ENCODE peak calls at places on chromosomes 5 and 9, in nine cellular contexts. P is neuronal stem cell; M is RWPE2; A is left ventricle myocardium inferior; C is SK-N-SH; R is CD8-positive, alpha-beta T cell; H is fibroblast of lung; F is stomach; Q is GM23248. D is an unnamed sample. For H3K4me1 and H3K27me3, the result is how much of the 10 kb centered on the place peaks cover.

GRCh38 chr5:121175986-121176385 is 675.7 kb upstream of the FTMT start:
- DNase-seq in F (no peak), P (no peak), Q (no peak), H (no peak), R (no peak), M (no peak), A (no peak), C (no peak), D (no peak)

GRCh38 chr9:26043431-26043830 is 365.2 kb upstream of the TUSC1 start:
- DNase-seq in R (no peak), M (no peak), F (no peak), C (no peak), H (no peak), Q (no peak), A (no peak), P (no peak), D (no peak)

GRCh38 chr9:123111427-123111826 is 78.0 kb downstream of the GPR21 start:
- DNase-seq in P (no peak), H (no peak), R (no peak), M (no peak), Q (no peak), C (no peak), F (peak), A (no peak), D (no peak)

GRCh38 chr9:121819511-121820231 is 168.2 kb downstream of the DAB2IP start:
- DNase-seq in M (no peak), R (no peak), C (peak), Q (peak), A (no peak), F (no peak), H (peak), P (peak), D (peak)

GRCh38 chr9:133735894-133736293 is 2.3 kb downstream of the SARDH start:
- DNase-seq in R (no peak), C (no peak), F (peak), A (no peak), H (no peak), P (no peak), Q (no peak), M (no peak), D (no peak)

GRCh38 chr5:178483620-178484019 is 106.6 kb downstream of the COL23A1 start:
- DNase-seq in M (no peak), R (peak), H (no peak), P (no peak), Q (no peak), F (peak), A (peak), C (no peak), D (no peak)

GRCh38 chr5:41094871-41095270 is 23.7 kb upstream of the MROH2B start:
- DNase-seq in A (no peak), H (peak), F (no peak), M (no peak), C (no peak), P (no peak), Q (no peak), R (no peak), D (no peak)

GRCh38 chr5:64166201-64166959 is 737 bp downstream of the RNF180 start:
- DNase-seq in A (no peak), P (peak), H (peak), C (no peak), R (no peak), F (no peak), M (no peak), Q (no peak), D (no peak)

GRCh38 chr9:26744362-26744965 is 148.1 kb downstream of the CAAP1 start:
- DNase-seq in F (no peak), H (peak), M (no peak), C (no peak), R (no peak), P (no peak), Q (peak), A (no peak), D (no peak)

GRCh38 chr5:140563554-140563953 is 844 bp downstream of the APBB3 start:
- DNase-seq in H (peak), R (no peak), Q (no peak), P (no peak), C (peak), F (no peak), M (no peak), A (no peak), D (no peak)

GRCh38 chr9:113594484-113595299 is 131.2 kb downstream of the RGS3 start:
- DNase-seq in R (no peak), H (no peak), Q (peak), M (no peak), A (no peak), C (peak), P (no peak), F (peak), D (no peak)

GRCh38 chr9:97406620-97407177 is 5.2 kb upstream of the TDRD7 start:
- DNase-seq in Q (no peak), F (no peak), P (peak), R (no peak), C (no peak), H (no peak), M (no peak), A (no peak), D (no peak)

GRCh38 chr5:134554319-134555222 is 29.1 kb downstream of the JADE2 start:
- DNase-seq in Q (peak), C (peak), P (no peak), H (peak), A (peak), R (peak), F (peak), M (no peak), D (peak)

GRCh38 chr5:91183743-91184142 is 199.4 kb downstream of the ARRDC3 start:
- DNase-seq in H (no peak), C (no peak), F (peak), M (no peak), R (no peak), P (no peak), Q (no peak), A (peak), D (no peak)

GRCh38 chr9:114216081-114216480 is 60.7 kb downstream of the COL27A1 start:
- DNase-seq in H (peak), Q (no peak), P (no peak), C (peak), F (peak), M (no peak), A (peak), R (no peak), D (peak)

GRCh38 chr5:448061-448765 is 5.2 kb downstream of the EXOC3 start:
- DNase-seq in R (no peak), H (no peak), C (no peak), P (no peak), F (peak), M (no peak), A (peak), Q (no peak), D (no peak)

GRCh38 chr5:73112359-73112758 is 8.0 kb upstream of the TMEM171 start:
- DNase-seq in A (no peak), H (no peak), P (no peak), M (no peak), C (no peak), R (no peak), F (no peak), Q (no peak), D (no peak)

GRCh38 chr5:8270246-8270645 is 401.3 kb downstream of the MTRR start:
- DNase-seq in C (no peak), P (no peak), A (no peak), F (no peak), R (no peak), H (no peak), Q (peak), M (no peak), D (no peak)

GRCh38 chr5:307306-307705 is 14.2 kb upstream of the AHRR start:
- DNase-seq in M (peak), R (no peak), Q (no peak), C (no peak), A (no peak), H (no peak), F (peak), P (no peak), D (no peak)

GRCh38 chr5:23977996-23978395 is 470.6 kb downstream of the PRDM9 start:
- DNase-seq in R (no peak), P (no peak), Q (peak), A (no peak), H (no peak), C (peak), M (no peak), F (no peak), D (peak)

GRCh38 chr9:70205366-70206020 is 53.3 kb upstream of the SMC5 start:
- DNase-seq in F (no peak), R (no peak), Q (no peak), P (no peak), A (no peak), H (no peak), M (no peak), C (no peak), D (no peak)

GRCh38 chr9:30301271-30301963 is 2083.0 kb upstream of the ACO1 start:
- DNase-seq in F (no peak), C (no peak), R (no peak), P (no peak), H (no peak), A (no peak), Q (no peak), M (no peak), D (no peak)

GRCh38 chr9:93183663-93184438 is at the start of gene WNK2:
- DNase-seq in A (no peak), C (peak), Q (peak), F (peak), M (no peak), H (no peak), P (peak), R (peak), D (peak)

GRCh38 chr5:67154518-67155206 is 41.9 kb downstream of the CD180 start:
- DNase-seq in R (no peak), Q (no peak), A (no peak), P (no peak), H (no peak), C (no peak), F (no peak), M (no peak), D (no peak)

GRCh38 chr9:130173462-130173876 is 1.3 kb downstream of the NCS1 start:
- DNase-seq in A (no peak), R (no peak), P (no peak), H (no peak), F (no peak), C (peak), Q (peak), M (no peak), D (peak)

GRCh38 chr5:499233-500209 is 24.7 kb downstream of the SLC9A3 start:
- DNase-seq in M (no peak), R (no peak), C (no peak), P (no peak), Q (no peak), H (no peak), A (no peak), F (no peak), D (peak)

GRCh38 chr9:4164356-4164755 is 135.5 kb downstream of the GLIS3 start:
- DNase-seq in Q (no peak), H (no peak), F (no peak), M (no peak), C (no peak), R (no peak), A (no peak), P (peak), D (no peak)

GRCh38 chr9:123418052-123418430 is 62.0 kb downstream of the CRB2 start:
- DNase-seq in Q (no peak), H (no peak), R (no peak), C (no peak), P (no peak), M (no peak), A (no peak), F (no peak), D (no peak)

GRCh38 chr9:133981958-133982681 is 10.0 kb downstream of the VAV2 start:
- DNase-seq in C (peak), M (peak), A (peak), F (no peak), P (no peak), Q (no peak), H (no peak), R (no peak), D (peak)

GRCh38 chr5:141328231-141328630 is 2.1 kb upstream of the PCDHGA1 start:
- DNase-seq in H (no peak), A (no peak), M (no peak), Q (no peak), P (no peak), C (no peak), F (no peak), R (no peak), D (no peak)

GRCh38 chr9:96379461-96379860 is 4.0 kb downstream of the SLC35D2 start:
- DNase-seq in F (no peak), H (peak), P (no peak), M (no peak), A (no peak), Q (no peak), R (no peak), C (no peak), D (no peak)

GRCh38 chr9:80679920-80680319 is 1009.4 kb downstream of the TLE1 start:
- DNase-seq in C (no peak), H (peak), F (no peak), Q (no peak), A (no peak), R (no peak), P (no peak), M (no peak), D (no peak)

GRCh38 chr5:134097221-134097620 is 17.3 kb upstream of the TCF7 start:
- DNase-seq in Q (peak), P (no peak), C (no peak), F (no peak), H (peak), R (no peak), M (no peak), A (no peak), D (no peak)

GRCh38 chr9:89839427-89839826 is 234.6 kb downstream of the GADD45G start:
- DNase-seq in A (no peak), R (no peak), F (no peak), M (no peak), P (no peak), H (no peak), Q (peak), C (no peak), D (no peak)

GRCh38 chr9:124449381-124450151 is 685 bp upstream of the ADGRD2 start:
- DNase-seq in F (no peak), C (peak), P (no peak), Q (no peak), R (no peak), A (no peak), M (no peak), H (no peak), D (no peak)

GRCh38 chr9:116335392-116335791 is 181.8 kb downstream of the PAPPA start:
- DNase-seq in A (no peak), Q (no peak), C (no peak), H (no peak), P (no peak), F (no peak), M (no peak), R (no peak), D (no peak)

GRCh38 chr9:90843530-90843929 is 41.9 kb downstream of the SYK start:
- DNase-seq in M (no peak), R (no peak), C (no peak), A (no peak), F (no peak), Q (no peak), P (no peak), H (no peak), D (no peak)
- H3K4me3 ChIP-seq in M (no peak), R (no peak), C (no peak), A (no peak), F (no peak), Q (no peak), P (no peak), H (no peak), D (no peak)

GRCh38 chr5:75051217-75051751 is 1.1 kb downstream of the GCNT4 start:
- DNase-seq in Q (peak), A (no peak), M (no peak), C (no peak), P (no peak), R (peak), F (peak), H (no peak), D (no peak)
- H3K4me1 ChIP-seq in Q (under half), A (under half), M (under half), C (under half), P (under half), R (half or more), F (half or more), H (under half), D (under half)

GRCh38 chr5:173256800-173257199 is 21.8 kb upstream of the NKX2-5 start:
- DNase-seq in F (no peak), M (no peak), Q (no peak), R (no peak), P (no peak), C (no peak), H (no peak), A (no peak), D (no peak)
- H3K27me3 ChIP-seq in F (under half), M (half or more), Q (half or more), R (under half), P (under half), C (half or more), H (under half), A (half or more), D (half or more)

GRCh38 chr9:21695443-21695842 is 107.0 kb upstream of the MTAP start:
- DNase-seq in P (no peak), R (no peak), Q (no peak), H (no peak), A (no peak), C (no peak), M (no peak), F (no peak), D (no peak)

GRCh38 chr9:21695874-21696341 is 106.5 kb upstream of the MTAP start:
- DNase-seq in M (no peak), A (no peak), P (no peak), H (no peak), Q (no peak), F (no peak), C (no peak), R (no peak), D (no peak)

GRCh38 chr9:21694424-21694823 is 108.0 kb upstream of the MTAP start:
- DNase-seq in Q (no peak), P (no peak), C (no peak), F (no peak), R (no peak), A (no peak), H (no peak), M (no peak), D (no peak)

GRCh38 chr9:21692390-21692789 is 110.0 kb upstream of the MTAP start:
- DNase-seq in F (no peak), R (no peak), A (no peak), M (no peak), H (no peak), C (no peak), Q (no peak), P (no peak), D (no peak)

GRCh38 chr9:21696411-21696865 is 106.0 kb upstream of the MTAP start:
- DNase-seq in R (no peak), C (peak), H (no peak), P (no peak), F (no peak), Q (peak), A (no peak), M (no peak), D (peak)
- H3K4me3 ChIP-seq in R (no peak), C (no peak), H (no peak), P (no peak), F (no peak), Q (no peak), A (no peak), M (no peak), D (no peak)

DNA sequence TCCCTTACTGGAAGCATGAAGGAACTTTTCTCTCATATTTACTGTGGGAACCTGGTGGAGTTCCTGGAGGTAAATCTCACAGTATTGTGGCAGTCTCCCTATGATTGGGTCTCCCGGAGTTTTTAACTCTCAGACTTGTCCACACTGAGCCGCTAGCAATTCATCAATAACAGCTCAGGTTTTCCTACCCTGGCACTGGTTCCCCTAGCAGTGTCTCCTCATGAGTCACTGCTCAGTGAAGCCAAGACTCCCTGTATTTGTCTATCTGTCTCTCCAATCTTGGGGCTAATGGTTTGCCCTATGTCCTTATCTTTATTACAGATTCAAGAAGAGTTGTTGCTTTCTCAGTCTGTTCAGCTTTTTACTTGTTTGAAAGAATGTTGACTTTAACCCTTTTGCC is 176.7 kb upstream of the FGF10 start:
- DNase-seq in M (no peak), A (no peak), F (no peak), Q (peak), H (no peak), C (no peak), P (no peak), R (no peak), D (no peak)
- H3K4me1 ChIP-seq in M (under half), A (under half), F (under half), Q (under half), H (under half), C (under half), P (under half), R (under half), D (under half)

GRCh38 chr9:98702340-98702739 is 6.4 kb downstream of the GABBR2 start:
- DNase-seq in A (no peak), R (no peak), F (no peak), P (no peak), Q (no peak), C (no peak), H (no peak), M (no peak), D (no peak)
- H3K27me3 ChIP-seq in A (half or more), R (under half), F (under half), P (under half), Q (under half), C (half or more), H (under half), M (half or more), D (under half)

GRCh38 chr5:42908086-42908485 is 96.4 kb upstream of the SELENOP start:
- DNase-seq in H (no peak), F (no peak), R (no peak), M (no peak), A (no peak), Q (no peak), C (no peak), P (no peak), D (no peak)
- H3K4me3 ChIP-seq in H (peak), F (no peak), R (peak), M (no peak), A (peak), Q (no peak), C (peak), P (no peak), D (no peak)

GRCh38 chr5:150653762-150654158 is 7.3 kb upstream of the MYOZ3 start:
- DNase-seq in A (no peak), P (no peak), H (no peak), C (no peak), F (no peak), R (no peak), M (no peak), Q (peak), D (no peak)

GRCh38 chr5:150655221-150655620 is 5.8 kb upstream of the MYOZ3 start:
- DNase-seq in F (no peak), M (no peak), C (no peak), R (no peak), H (no peak), P (no peak), Q (no peak), A (no peak), D (no peak)

GRCh38 chr5:150653145-150653761 is 7.8 kb upstream of the MYOZ3 start:
- DNase-seq in C (peak), R (no peak), F (no peak), Q (peak), A (no peak), H (peak), P (no peak), M (no peak), D (no peak)

GRCh38 chr5:150651924-150652688 is 8.9 kb upstream of the MYOZ3 start:
- DNase-seq in F (no peak), H (no peak), C (no peak), P (no peak), R (no peak), Q (no peak), M (no peak), A (no peak), D (no peak)

GRCh38 chr5:150654181-150654580 is 6.9 kb upstream of the MYOZ3 start:
- DNase-seq in Q (no peak), F (no peak), R (no peak), A (no peak), M (no peak), H (no peak), P (no peak), C (no peak), D (no peak)
- H3K4me1 ChIP-seq in Q (under half), F (under half), R (under half), A (half or more), M (under half), H (under half), P (under half), C (under half), D (under half)

GRCh38 chr9:135574331-135574730 is 12.8 kb downstream of the PAEP start:
- DNase-seq in C (no peak), M (no peak), P (no peak), F (no peak), Q (no peak), A (no peak), R (no peak), H (no peak), D (no peak)
- H3K27me3 ChIP-seq in C (under half), M (under half), P (under half), F (under half), Q (under half), A (under half), R (under half), H (under half), D (under half)

D was measured in BE2C.